ENCODE peak calls at places on chromosomes 16 and 17, in seven cellular contexts. One of them, this sample, is unnamed.

GRCh38 chr16:10957771-10958486 is 13.6 kb downstream of the CLEC16A start:
- DNase-seq in bronchial epithelial cell: peak; percentile 59
- DNase-seq in neural progenitor cell: no peak
- DNase-seq in tibial nerve: no peak
- DNase-seq in fibroblast of lung: peak; percentile 59
- DNase-seq in PC-3: peak; percentile 43
- DNase-seq in PC-9: no peak
- DNase-seq in this sample: no peak

GRCh38 chr17:8623591-8623990 is 6.9 kb downstream of the MYH10 start:
- DNase-seq in fibroblast of lung: no peak
- DNase-seq in neural progenitor cell: no peak
- DNase-seq in PC-3: no peak
- DNase-seq in PC-9: no peak
- DNase-seq in tibial nerve: no peak
- DNase-seq in bronchial epithelial cell: no peak
- DNase-seq in this sample: peak; percentile 55

GRCh38 chr16:67391424-67392300 is 1.6 kb downstream of the TPPP3 start:
- DNase-seq in tibial nerve: no peak
- DNase-seq in fibroblast of lung: no peak
- DNase-seq in bronchial epithelial cell: no peak
- DNase-seq in neural progenitor cell: no peak
- DNase-seq in PC-3: no peak
- DNase-seq in PC-9: no peak
- DNase-seq in this sample: peak; percentile 31

GRCh38 chr17:6135996-6136395 is 65.8 kb downstream of the WSCD1 start:
- DNase-seq in tibial nerve: no peak
- DNase-seq in neural progenitor cell: no peak
- DNase-seq in PC-3: no peak
- DNase-seq in fibroblast of lung: no peak
- DNase-seq in PC-9: no peak
- DNase-seq in bronchial epithelial cell: no peak
- DNase-seq in this sample: no peak

GRCh38 chr16:28491080-28491969 is 549 bp downstream of the CLN3 start:
- DNase-seq in tibial nerve: peak; percentile 21
- DNase-seq in PC-3: peak; percentile 49
- DNase-seq in fibroblast of lung: peak; percentile 9
- DNase-seq in bronchial epithelial cell: peak; percentile 31
- DNase-seq in PC-9: peak; percentile 72
- DNase-seq in neural progenitor cell: peak; percentile 64
- DNase-seq in this sample: peak; percentile 9

GRCh38 chr17:1197379-1197778 is 17.6 kb upstream of the ABR start:
- DNase-seq in neural progenitor cell: no peak
- DNase-seq in PC-9: no peak
- DNase-seq in PC-3: no peak
- DNase-seq in fibroblast of lung: peak; percentile 70
- DNase-seq in tibial nerve: peak; percentile 76
- DNase-seq in bronchial epithelial cell: no peak
- DNase-seq in this sample: peak; percentile 82

GRCh38 chr16:56609463-56609921 is 1.1 kb downstream of the MT2A start:
- DNase-seq in bronchial epithelial cell: peak; percentile 89
- DNase-seq in tibial nerve: peak; percentile 84
- DNase-seq in PC-3: peak; percentile 58
- DNase-seq in fibroblast of lung: peak; percentile 94
- DNase-seq in PC-9: no peak
- DNase-seq in neural progenitor cell: peak; percentile 29
- DNase-seq in this sample: peak; percentile 86

GRCh38 chr17:75019710-75020109 is 7.2 kb downstream of the MRPL58 start:
- DNase-seq in neural progenitor cell: no peak
- DNase-seq in PC-9: no peak
- DNase-seq in tibial nerve: no peak
- DNase-seq in bronchial epithelial cell: no peak
- DNase-seq in fibroblast of lung: no peak
- DNase-seq in PC-3: no peak
- DNase-seq in this sample: no peak

GRCh38 chr17:45123930-45124796 is 8.2 kb downstream of the PLCD3 start:
- DNase-seq in fibroblast of lung: peak; percentile 84
- DNase-seq in tibial nerve: no peak
- DNase-seq in PC-9: peak; percentile 85
- DNase-seq in bronchial epithelial cell: peak; percentile 84
- DNase-seq in PC-3: peak; percentile 96
- DNase-seq in neural progenitor cell: no peak
- DNase-seq in this sample: peak; percentile 85

GRCh38 chr17:192666-193425 is 11.4 kb upstream of the DOC2B start:
- DNase-seq in PC-9: no peak
- DNase-seq in neural progenitor cell: no peak
- DNase-seq in fibroblast of lung: no peak
- DNase-seq in bronchial epithelial cell: no peak
- DNase-seq in tibial nerve: no peak
- DNase-seq in PC-3: no peak
- DNase-seq in this sample: no peak

GRCh38 chr17:2237521-2237921 is 66.1 kb downstream of the SMG6 start:
- DNase-seq in PC-3: no peak
- DNase-seq in tibial nerve: no peak
- DNase-seq in PC-9: no peak
- DNase-seq in bronchial epithelial cell: no peak
- DNase-seq in neural progenitor cell: no peak
- DNase-seq in fibroblast of lung: peak; percentile 89
- DNase-seq in this sample: peak; percentile 93

GRCh38 chr16:68094614-68094934 is 9.4 kb downstream of the NFATC3 start:
- DNase-seq in PC-3: no peak
- DNase-seq in fibroblast of lung: no peak
- DNase-seq in tibial nerve: no peak
- DNase-seq in neural progenitor cell: no peak
- DNase-seq in PC-9: no peak
- DNase-seq in bronchial epithelial cell: no peak
- DNase-seq in this sample: no peak

GRCh38 chr17:45366691-45367090 is 49.9 kb upstream of the MAP3K14 start:
- DNase-seq in bronchial epithelial cell: no peak
- DNase-seq in tibial nerve: no peak
- DNase-seq in PC-3: no peak
- DNase-seq in neural progenitor cell: no peak
- DNase-seq in PC-9: no peak
- DNase-seq in fibroblast of lung: no peak
- DNase-seq in this sample: no peak

GRCh38 chr17:34727601-34728000 is 148.2 kb downstream of the TMEM132E start:
- DNase-seq in fibroblast of lung: no peak
- DNase-seq in bronchial epithelial cell: no peak
- DNase-seq in tibial nerve: no peak
- DNase-seq in neural progenitor cell: no peak
- DNase-seq in PC-9: no peak
- DNase-seq in PC-3: no peak
- DNase-seq in this sample: no peak

GRCh38 chr17:33389506-33390141 is 96.5 kb upstream of the ASIC2 start:
- DNase-seq in neural progenitor cell: no peak
- DNase-seq in PC-9: no peak
- DNase-seq in tibial nerve: no peak
- DNase-seq in fibroblast of lung: no peak
- DNase-seq in bronchial epithelial cell: peak; percentile 11
- DNase-seq in PC-3: no peak
- DNase-seq in this sample: peak; percentile 69

GRCh38 chr16:1335996-1336395 is 2.6 kb downstream of the BAIAP3 start:
- DNase-seq in fibroblast of lung: no peak
- DNase-seq in bronchial epithelial cell: no peak
- DNase-seq in neural progenitor cell: peak; percentile 83
- DNase-seq in PC-3: no peak
- DNase-seq in PC-9: no peak
- DNase-seq in tibial nerve: no peak
- DNase-seq in this sample: no peak

GRCh38 chr17:32783602-32784001 is 93.3 kb downstream of the MYO1D start:
- DNase-seq in fibroblast of lung: peak; percentile 82
- DNase-seq in PC-9: no peak
- DNase-seq in neural progenitor cell: peak; percentile 69
- DNase-seq in bronchial epithelial cell: peak; percentile 80
- DNase-seq in PC-3: peak; percentile 71
- DNase-seq in tibial nerve: no peak
- DNase-seq in this sample: peak; percentile 76

GRCh38 chr17:45318561-45319230 is 1.9 kb upstream of the MAP3K14 start:
- DNase-seq in PC-9: peak; percentile 68
- DNase-seq in fibroblast of lung: no peak
- DNase-seq in bronchial epithelial cell: peak; percentile 54
- DNase-seq in PC-3: peak; percentile 69
- DNase-seq in tibial nerve: no peak
- DNase-seq in neural progenitor cell: no peak
- DNase-seq in this sample: no peak

GRCh38 chr17:72710185-72710584 is 382.3 kb downstream of the SLC39A11 start:
- DNase-seq in fibroblast of lung: no peak
- DNase-seq in tibial nerve: no peak
- DNase-seq in PC-3: peak; percentile 78
- DNase-seq in PC-9: no peak
- DNase-seq in bronchial epithelial cell: peak; percentile 96
- DNase-seq in neural progenitor cell: no peak
- DNase-seq in this sample: no peak

GRCh38 chr17:47279062-47279801 is 25.6 kb downstream of the ITGB3 start:
- DNase-seq in PC-3: peak; percentile 82
- DNase-seq in fibroblast of lung: peak; percentile 97
- DNase-seq in neural progenitor cell: no peak
- DNase-seq in tibial nerve: peak; percentile 67
- DNase-seq in bronchial epithelial cell: peak; percentile 92
- DNase-seq in PC-9: peak; percentile 75
- DNase-seq in this sample: peak; percentile 99

GRCh38 chr17:31560836-31561235 is 169.4 kb downstream of the RAB11FIP4 start:
- DNase-seq in PC-3: peak; percentile 50
- DNase-seq in tibial nerve: no peak
- DNase-seq in PC-9: peak; percentile 34
- DNase-seq in neural progenitor cell: no peak
- DNase-seq in fibroblast of lung: no peak
- DNase-seq in bronchial epithelial cell: no peak
- DNase-seq in this sample: peak; percentile 25

GRCh38 chr16:10031473-10031872 is 150.8 kb downstream of the GRIN2A start:
- DNase-seq in tibial nerve: no peak
- DNase-seq in PC-9: no peak
- DNase-seq in fibroblast of lung: no peak
- DNase-seq in bronchial epithelial cell: no peak
- DNase-seq in neural progenitor cell: no peak
- DNase-seq in PC-3: peak; percentile 4
- DNase-seq in this sample: peak; percentile 13

GRCh38 chr17:82888583-82889495 is 49.0 kb upstream of the ZNF750 start:
- DNase-seq in PC-3: no peak
- DNase-seq in tibial nerve: no peak
- DNase-seq in neural progenitor cell: no peak
- DNase-seq in bronchial epithelial cell: peak; percentile 15
- DNase-seq in fibroblast of lung: no peak
- DNase-seq in PC-9: peak; percentile 72
- DNase-seq in this sample: no peak

GRCh38 chr17:20926532-20926931 is 116.3 kb downstream of the USP22 start:
- DNase-seq in tibial nerve: no peak
- DNase-seq in fibroblast of lung: peak; percentile 50
- DNase-seq in PC-9: no peak
- DNase-seq in bronchial epithelial cell: no peak
- DNase-seq in PC-3: peak; percentile 62
- DNase-seq in neural progenitor cell: no peak
- DNase-seq in this sample: peak; percentile 54

GRCh38 chr17:39096435-39097158 is 54.8 kb downstream of the PLXDC1 start:
- DNase-seq in PC-3: no peak
- DNase-seq in neural progenitor cell: no peak
- DNase-seq in PC-9: no peak
- DNase-seq in tibial nerve: no peak
- DNase-seq in fibroblast of lung: no peak
- DNase-seq in bronchial epithelial cell: no peak
- DNase-seq in this sample: no peak

DNA sequence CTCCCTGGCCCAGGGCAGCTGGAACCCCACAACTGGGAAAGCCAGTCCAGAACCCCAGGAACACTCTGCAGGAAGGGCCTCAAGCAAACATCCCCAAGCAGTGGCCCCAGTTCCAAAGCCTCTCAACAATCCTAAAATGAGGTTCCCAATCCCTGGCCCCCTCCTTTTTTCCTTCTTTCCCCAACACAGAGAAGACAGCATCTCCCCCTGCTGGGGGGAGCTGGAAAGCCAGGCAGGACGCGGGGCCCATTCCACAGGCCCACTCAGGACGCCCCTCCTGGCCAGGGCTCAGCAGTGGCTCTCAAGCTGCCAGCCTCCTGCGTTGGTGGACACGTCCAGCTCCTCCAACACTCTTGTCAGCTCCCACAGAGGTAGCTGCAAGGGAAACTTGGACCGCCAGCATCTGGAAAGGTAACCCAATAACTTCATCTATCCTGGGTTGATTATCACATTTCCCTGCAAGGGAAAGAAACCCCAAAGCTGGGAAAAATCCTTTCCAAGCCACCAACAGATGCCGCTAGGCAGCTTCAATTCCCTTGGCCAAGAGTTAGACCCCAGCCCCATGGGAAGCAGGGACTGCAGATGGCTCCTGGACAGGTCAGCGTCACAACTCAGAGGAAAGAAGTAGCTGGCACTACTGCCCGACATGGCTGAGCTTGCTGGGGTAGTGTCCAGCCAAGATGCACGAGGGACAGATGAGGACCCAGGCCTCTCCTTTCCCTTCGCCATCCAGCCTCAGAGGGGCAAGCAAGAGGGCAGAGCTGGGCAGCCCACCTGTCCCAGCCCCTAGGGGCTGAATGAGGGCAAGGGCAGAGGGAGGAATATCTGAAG is 7.6 kb downstream of the HDAC5 start:
- DNase-seq in neural progenitor cell: peak; percentile 63
- DNase-seq in bronchial epithelial cell: no peak
- DNase-seq in tibial nerve: no peak
- DNase-seq in fibroblast of lung: peak; percentile 47
- DNase-seq in PC-9: peak; percentile 42
- DNase-seq in PC-3: peak; percentile 53
- DNase-seq in this sample: peak; percentile 36
- TF ChIP-seq CTCF in neural progenitor cell: peak; percentile 73
- TF ChIP-seq CTCF in bronchial epithelial cell: peak; percentile 72
- TF ChIP-seq CTCF in tibial nerve: peak; percentile 63
- TF ChIP-seq CTCF in fibroblast of lung: peak; percentile 78
- TF ChIP-seq CTCF in PC-9: peak; percentile 89
- TF ChIP-seq CTCF in PC-3: peak; percentile 90
- TF ChIP-seq CTCF in this sample: peak; percentile 74

GRCh38 chr17:58487589-58488427 is at the start of gene HSF5:
- DNase-seq in tibial nerve: no peak
- DNase-seq in fibroblast of lung: peak; percentile 3
- DNase-seq in PC-9: no peak
- DNase-seq in PC-3: no peak
- DNase-seq in bronchial epithelial cell: no peak
- DNase-seq in neural progenitor cell: no peak
- DNase-seq in this sample: no peak
- H3K4me3 ChIP-seq in tibial nerve: no peak within 1 kb of the TSS
- H3K4me3 ChIP-seq in fibroblast of lung: no peak within 1 kb of the TSS
- H3K4me3 ChIP-seq in PC-9: no peak within 1 kb of the TSS
- H3K4me3 ChIP-seq in PC-3: no peak within 1 kb of the TSS
- H3K4me3 ChIP-seq in bronchial epithelial cell: no peak within 1 kb of the TSS
- H3K4me3 ChIP-seq in neural progenitor cell: no peak within 1 kb of the TSS
- H3K4me3 ChIP-seq in this sample: no peak within 1 kb of the TSS

DNA sequence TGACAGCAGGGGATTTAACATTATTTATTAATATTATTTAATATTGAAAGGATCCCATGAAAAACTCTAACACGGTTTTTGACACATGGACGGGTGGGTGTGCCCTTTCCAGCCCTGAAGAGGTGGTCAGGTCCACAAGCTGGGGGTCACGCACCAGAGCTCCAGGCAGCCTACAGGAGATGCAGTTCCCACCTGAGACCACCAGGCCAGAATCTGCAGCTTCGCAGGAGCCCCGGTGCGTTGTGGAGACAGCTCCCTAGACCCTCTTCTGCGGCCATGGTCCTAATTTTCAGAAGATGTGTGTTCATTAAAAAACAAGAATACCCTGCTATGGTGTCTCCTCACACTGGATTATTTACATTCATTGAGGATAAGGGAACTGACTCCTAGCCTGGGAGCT is 331.1 kb downstream of the C16orf95 start:
- DNase-seq in bronchial epithelial cell: no peak
- DNase-seq in neural progenitor cell: no peak
- DNase-seq in PC-3: no peak
- DNase-seq in tibial nerve: no peak
- DNase-seq in PC-9: no peak
- DNase-seq in fibroblast of lung: no peak
- DNase-seq in this sample: no peak
- TF ChIP-seq CTCF in bronchial epithelial cell: no peak
- TF ChIP-seq CTCF in neural progenitor cell: peak; percentile 28
- TF ChIP-seq CTCF in PC-3: no peak
- TF ChIP-seq CTCF in tibial nerve: no peak
- TF ChIP-seq CTCF in PC-9: no peak
- TF ChIP-seq CTCF in fibroblast of lung: no peak
- TF ChIP-seq CTCF in this sample: no peak

GRCh38 chr17:61177351-61177750 is 222.3 kb upstream of the TBX2 start:
- DNase-seq in PC-3: no peak
- DNase-seq in tibial nerve: no peak
- DNase-seq in PC-9: no peak
- DNase-seq in neural progenitor cell: no peak
- DNase-seq in fibroblast of lung: no peak
- DNase-seq in bronchial epithelial cell: no peak
- DNase-seq in this sample: no peak
- H3K4me3 ChIP-seq in PC-3: no peak overlapping the region
- H3K4me3 ChIP-seq in tibial nerve: no peak overlapping the region
- H3K4me3 ChIP-seq in PC-9: no peak overlapping the region
- H3K4me3 ChIP-seq in neural progenitor cell: no peak overlapping the region
- H3K4me3 ChIP-seq in fibroblast of lung: no peak overlapping the region
- H3K4me3 ChIP-seq in bronchial epithelial cell: no peak overlapping the region
- H3K4me3 ChIP-seq in this sample: no peak overlapping the region

This sample was measured in AG10803.